ENCODE peak calls at places on chromosomes 2 and 18, in eight cellular contexts. Q, W, G, V, S, R, K and A are unnamed samples.

GRCh38 chr2:227460079-227460485 is 11.9 kb upstream of the AGFG1 start:
- DNase-seq in V (no peak), K (no peak), Q (peak; percentile 66), G (peak; percentile 57), R (peak; percentile 84), W (no peak), S (peak; percentile 65), A (no peak)

GRCh38 chr2:96527052-96527964 is 9.2 kb upstream of the ARID5A start:
- DNase-seq in R (peak; percentile 48), V (peak; percentile 76), G (peak; percentile 87), K (no peak), Q (no peak), S (peak; percentile 18), W (no peak), A (peak; percentile 69)

GRCh38 chr2:44389895-44390294 is 28.1 kb downstream of the CAMKMT start:
- DNase-seq in R (peak; percentile 6), S (no peak), G (no peak), Q (no peak), W (no peak), V (no peak), K (no peak), A (no peak)

GRCh38 chr2:232343816-232344215 is 34.7 kb upstream of the ALPP start:
- DNase-seq in V (no peak), Q (no peak), K (no peak), G (no peak), W (no peak), S (no peak), R (no peak), A (no peak)

GRCh38 chr2:153068067-153068466 is 349.6 kb downstream of the ARL6IP6 start:
- DNase-seq in K (no peak), V (no peak), Q (no peak), W (no peak), S (no peak), G (no peak), R (no peak), A (no peak)

GRCh38 chr2:215140166-215140707 is 1.8 kb upstream of the ABCA12 start:
- DNase-seq in W (no peak), G (no peak), Q (no peak), S (no peak), R (no peak), V (no peak), K (no peak), A (no peak)

GRCh38 chr2:8976419-8976818 is 27.1 kb downstream of the MBOAT2 start:
- DNase-seq in K (no peak), R (peak; percentile 53), S (no peak), W (no peak), Q (no peak), V (no peak), G (no peak), A (no peak)

GRCh38 chr18:9941660-9942059 is 27.8 kb downstream of the VAPA start:
- DNase-seq in V (no peak), K (no peak), S (no peak), W (no peak), R (no peak), Q (no peak), G (no peak), A (no peak)

GRCh38 chr2:67237288-67237687 is 159.8 kb upstream of the ETAA1 start:
- DNase-seq in Q (no peak), W (no peak), R (no peak), V (no peak), K (no peak), G (no peak), S (no peak), A (no peak)

GRCh38 chr2:238339395-238339780 is 19.1 kb downstream of the TRAF3IP1 start:
- DNase-seq in V (no peak), K (no peak), G (no peak), Q (no peak), R (no peak), W (no peak), S (no peak), A (no peak)

GRCh38 chr2:238338710-238339394 is 18.5 kb downstream of the TRAF3IP1 start:
- DNase-seq in R (no peak), V (no peak), G (no peak), Q (no peak), K (no peak), S (no peak), W (no peak), A (no peak)

GRCh38 chr2:238341536-238341935 is 21.2 kb downstream of the TRAF3IP1 start:
- DNase-seq in S (no peak), V (no peak), R (no peak), G (no peak), K (no peak), W (no peak), Q (no peak), A (no peak)

GRCh38 chr2:238337846-238338245 is 17.5 kb downstream of the TRAF3IP1 start:
- DNase-seq in S (no peak), G (no peak), Q (no peak), W (no peak), K (no peak), R (no peak), V (no peak), A (no peak)

DNA sequence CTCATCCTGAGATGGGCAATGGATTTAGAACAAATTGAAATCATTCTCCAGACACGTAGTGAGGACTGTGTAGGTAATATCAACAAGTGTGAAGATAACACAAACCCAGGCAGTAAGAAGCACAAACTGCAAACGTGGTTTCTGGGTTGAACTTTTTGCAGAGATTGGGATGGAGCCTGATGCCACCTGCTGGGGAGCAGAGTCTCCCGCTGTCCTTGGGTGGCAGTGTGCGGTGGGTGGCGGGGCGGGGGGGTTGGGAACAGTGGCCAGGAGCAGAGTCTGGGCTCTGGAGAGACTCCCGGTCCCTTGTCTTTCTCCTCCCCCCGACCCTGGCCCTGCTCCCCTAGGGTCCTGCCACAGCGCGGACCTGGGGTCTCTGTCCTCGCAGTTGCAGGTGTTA is 19.5 kb downstream of the TRAF3IP1 start:
- DNase-seq in Q (no peak), W (no peak), G (no peak), S (no peak), R (no peak), K (no peak), V (no peak), A (no peak)
- TF ChIP-seq CTCF in Q (no peak), W (no peak), G (no peak), S (no peak), R (no peak), K (no peak), V (peak; percentile 14), A (no peak)

GRCh38 chr2:86035371-86035882 is 70.3 kb downstream of the POLR1A start:
- DNase-seq in W (no peak), K (no peak), R (no peak), G (no peak), Q (no peak), V (no peak), S (no peak), A (no peak)

GRCh38 chr2:86037795-86038192 is 67.9 kb downstream of the POLR1A start:
- DNase-seq in W (no peak), K (no peak), R (no peak), Q (no peak), G (no peak), S (no peak), V (no peak), A (no peak)

GRCh38 chr2:86037141-86037794 is 68.4 kb downstream of the POLR1A start:
- DNase-seq in G (no peak), W (no peak), R (peak; percentile 89), V (peak; percentile 69), Q (peak; percentile 53), K (no peak), S (peak; percentile 92), A (no peak)

GRCh38 chr2:86036790-86037138 is 68.9 kb downstream of the POLR1A start:
- DNase-seq in Q (no peak), K (no peak), S (no peak), G (no peak), V (no peak), R (no peak), W (no peak), A (no peak)

DNA sequence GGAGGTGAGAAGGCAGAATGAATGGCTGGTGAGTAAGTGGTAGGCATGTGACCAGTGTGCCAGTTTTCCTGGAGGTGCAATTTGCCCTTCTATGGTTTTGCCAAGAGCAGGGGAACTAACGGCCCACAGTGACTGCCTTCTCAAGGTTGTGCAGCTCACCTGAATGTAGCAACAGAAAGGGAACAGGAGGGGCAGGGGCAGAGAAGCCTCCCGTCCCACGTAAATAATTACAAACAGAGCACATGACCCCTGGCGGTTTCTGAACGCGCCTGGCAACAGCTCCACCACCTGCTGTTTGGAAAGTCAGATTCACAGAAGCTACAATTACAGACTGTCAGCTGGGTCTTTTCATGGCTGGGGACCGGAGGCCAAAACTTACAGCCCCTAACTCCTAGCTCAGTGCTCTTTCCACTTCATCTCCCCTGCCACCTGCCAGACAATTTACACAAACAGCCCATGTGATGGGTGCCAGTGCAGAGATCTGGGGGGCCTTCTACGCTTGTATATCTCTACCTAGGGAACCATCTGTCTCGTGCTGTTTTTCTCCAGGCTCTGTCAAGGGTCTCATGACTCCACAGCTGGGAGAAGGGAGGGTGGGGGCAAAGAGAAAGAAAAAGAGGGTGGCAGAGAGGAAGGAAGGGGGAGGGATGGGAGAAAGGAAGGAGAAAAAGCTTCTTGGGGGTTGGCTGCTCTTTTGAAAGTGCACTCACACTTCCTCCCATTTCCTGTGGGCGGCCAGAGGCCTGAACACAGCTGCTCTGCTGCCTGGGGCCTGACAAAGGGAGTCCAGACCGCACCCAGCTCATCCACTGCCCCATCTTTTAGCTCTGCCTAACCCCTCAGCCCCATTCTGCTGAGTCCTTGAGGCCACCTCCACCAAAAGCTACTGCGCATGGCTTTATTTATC is 69.5 kb downstream of the POLR1A start:
- DNase-seq in V (peak; percentile 93), G (peak; percentile 90), K (no peak), W (peak; percentile 26), R (peak; percentile 90), S (peak; percentile 86), Q (peak; percentile 93), A (no peak)
- TF ChIP-seq CTCF in V (no peak), G (peak; percentile 28), K (peak; percentile 26), W (peak; percentile 54), R (peak; percentile 35), S (peak; percentile 36), Q (no peak), A (peak; percentile 60)

DNA sequence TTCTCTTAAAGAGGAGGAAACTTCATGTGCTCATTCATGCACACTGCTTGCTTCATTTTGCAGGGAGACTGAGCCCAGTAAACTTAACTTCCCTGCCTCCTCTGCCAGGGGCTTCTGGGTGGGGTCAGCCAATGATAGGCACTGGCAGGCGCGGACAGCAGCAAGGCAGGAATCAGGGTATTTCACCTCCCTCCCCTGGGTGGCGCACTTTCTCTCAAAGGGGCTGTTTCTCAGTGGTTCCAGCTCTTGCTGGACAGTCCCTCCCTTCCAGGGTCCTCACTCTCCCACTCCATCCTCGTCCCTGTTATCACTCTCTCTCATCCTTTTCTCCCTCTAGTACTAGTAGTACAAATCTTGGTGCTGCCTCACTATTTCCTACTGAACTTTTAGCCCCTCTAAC is 320.5 kb upstream of the ZNF521 start:
- DNase-seq in S (no peak), W (no peak), V (no peak), K (no peak), G (no peak), R (no peak), Q (no peak), A (no peak)
- TF ChIP-seq CTCF in S (no peak), W (no peak), V (no peak), K (no peak), G (no peak), R (no peak), Q (no peak), A (peak; percentile 16)

DNA sequence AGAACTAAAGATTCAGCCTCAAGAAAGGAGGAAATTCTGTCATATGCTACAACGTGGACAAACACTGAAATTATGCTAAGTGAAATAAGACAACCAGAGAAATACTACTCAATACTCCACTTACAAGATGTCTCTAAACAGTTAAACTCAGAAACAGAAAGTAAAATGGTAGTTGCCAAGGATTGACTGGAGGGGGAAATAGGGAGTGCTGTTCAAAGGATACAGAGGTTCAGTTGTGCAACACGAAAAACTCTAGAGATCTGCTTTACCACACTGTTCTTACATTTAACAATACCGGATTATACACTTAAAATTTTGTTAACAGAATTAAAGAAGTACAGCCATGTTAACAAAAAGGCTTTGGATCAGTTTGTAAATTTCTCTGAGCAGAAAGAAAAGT is 39.8 kb upstream of the C2orf15 start:
- DNase-seq in Q (no peak), R (peak; percentile 38), K (no peak), V (no peak), W (no peak), S (peak; percentile 3), G (no peak), A (no peak)
- TF ChIP-seq CTCF in Q (no peak), R (no peak), K (no peak), V (no peak), W (no peak), S (no peak), G (no peak), A (no peak)